ENCODE peak calls at places on chromosome 1, in five cellular contexts. R, V, D, T and Z are unnamed samples.

GRCh38 chr1:2208309-2209239 is 14.0 kb upstream of the FAAP20 start:
- DNase-seq in D (no peak), R (no peak), V (no peak), T (no peak), Z (no peak)

GRCh38 chr1:9293512-9294439 is 1.1 kb downstream of the SPSB1 start:
- DNase-seq in D (peak; percentile 32), T (no peak), V (no peak), R (peak; percentile 34), Z (no peak)

GRCh38 chr1:18989176-18989799 is 32.8 kb upstream of the IFFO2 start:
- DNase-seq in V (no peak), R (no peak), T (no peak), D (no peak), Z (no peak)

GRCh38 chr1:78490861-78491310 is at the start of gene PTGFR:
- DNase-seq in R (no peak), T (no peak), D (no peak), V (no peak), Z (no peak)

GRCh38 chr1:190475394-190476250 is 2.0 kb downstream of the BRINP3 start:
- DNase-seq in D (no peak), R (no peak), T (no peak), V (no peak), Z (no peak)

GRCh38 chr1:192022839-192023238 is 135.4 kb upstream of the RGS18 start:
- DNase-seq in R (no peak), V (no peak), D (no peak), T (no peak), Z (no peak)

GRCh38 chr1:6048179-6048867 is 2.6 kb downstream of the KCNAB2 start:
- DNase-seq in R (no peak), V (no peak), D (no peak), T (no peak), Z (no peak)

GRCh38 chr1:17098440-17099317 is 20.6 kb downstream of the PADI2 start:
- DNase-seq in R (no peak), D (no peak), T (no peak), V (no peak), Z (no peak)

GRCh38 chr1:37793773-37794371 is at the start of gene MANEAL:
- DNase-seq in T (no peak), R (peak; percentile 17), V (no peak), D (peak; percentile 8), Z (peak; percentile 24)

GRCh38 chr1:8602471-8603219 is 214.8 kb downstream of the RERE start:
- DNase-seq in R (peak; percentile 15), V (no peak), D (no peak), T (no peak), Z (no peak)

GRCh38 chr1:223844521-223844961 is 1.2 kb downstream of the TP53BP2 start:
- DNase-seq in V (no peak), D (peak; percentile 32), T (no peak), R (peak; percentile 37), Z (peak; percentile 35)

GRCh38 chr1:67274623-67275325 is 32.9 kb upstream of the IL12RB2 start:
- DNase-seq in D (no peak), T (no peak), V (no peak), R (peak; percentile 18), Z (no peak)

GRCh38 chr1:215568287-215568692 is 1.2 kb downstream of the KCTD3 start:
- DNase-seq in R (no peak), V (no peak), D (no peak), T (no peak), Z (no peak)

GRCh38 chr1:155128755-155129473 is 1.2 kb downstream of the EFNA1 start:
- DNase-seq in T (no peak), V (no peak), R (no peak), D (no peak), Z (no peak)

GRCh38 chr1:30258876-30259275 is 464.5 kb downstream of the MATN1 start:
- DNase-seq in D (no peak), T (no peak), R (no peak), V (no peak), Z (no peak)

GRCh38 chr1:32992489-32993214 is 28.0 kb upstream of the RNF19B start:
- DNase-seq in R (peak; percentile 25), D (peak; percentile 27), V (peak; percentile 30), T (no peak), Z (peak; percentile 27)

GRCh38 chr1:6118415-6118814 is 61.7 kb downstream of the CHD5 start:
- DNase-seq in T (no peak), R (no peak), D (no peak), V (no peak), Z (no peak)

GRCh38 chr1:88878731-88879130 is 12.6 kb downstream of the GTF2B start:
- DNase-seq in V (no peak), T (no peak), D (no peak), R (no peak), Z (no peak)